ENCODE peak calls at places on chromosomes 7 and 10, in seven cellular contexts. M is neural progenitor cell, A is IMR-90, G is AG04449, R is uterus, D is heart left ventricle, B is upper lobe of right lung. S is an unnamed sample.

GRCh38 chr7:128164061-128164954 is 76.8 kb upstream of the LEP start:
- DNase-seq in M (no peak), A (peak), G (peak), R (no peak), D (no peak), B (no peak), S (peak)

GRCh38 chr7:112994666-112995065 is 92.0 kb downstream of the GPR85 start:
- DNase-seq in M (no peak), A (no peak), G (no peak), R (no peak), D (no peak), B (no peak), S (peak)

GRCh38 chr10:72315054-72315453 is 39.7 kb downstream of the DNAJB12 start:
- DNase-seq in M (peak), A (no peak), G (no peak), R (no peak), D (no peak), B (no peak), S (no peak)

GRCh38 chr7:120805636-120806388 is 52.1 kb downstream of the TSPAN12 start:
- DNase-seq in M (peak), A (peak), G (no peak), R (peak), D (peak), B (no peak), S (peak)

GRCh38 chr10:68826764-68827591 is at the start of gene STOX1:
- DNase-seq in M (peak), A (peak), G (no peak), R (peak), D (peak), B (peak), S (no peak)

GRCh38 chr10:132521466-132522102 is 16.0 kb upstream of the INPP5A start:
- DNase-seq in M (no peak), A (no peak), G (no peak), R (peak), D (peak), B (no peak), S (no peak)

GRCh38 chr7:20797174-20798080 is 10.7 kb upstream of the SP8 start:
- DNase-seq in M (peak), A (no peak), G (no peak), R (no peak), D (no peak), B (peak), S (no peak)

GRCh38 chr7:2165239-2165609 is 67.5 kb downstream of the MAD1L1 start:
- DNase-seq in M (no peak), A (no peak), G (no peak), R (no peak), D (peak), B (peak), S (no peak)

GRCh38 chr7:12210179-12211053 is 678 bp upstream of the TMEM106B start:
- DNase-seq in M (no peak), A (peak), G (no peak), R (no peak), D (no peak), B (peak), S (no peak)

GRCh38 chr7:41916450-41916927 is 213.6 kb upstream of the INHBA start:
- DNase-seq in M (no peak), A (peak), G (peak), R (peak), D (no peak), B (no peak), S (peak)

GRCh38 chr10:82221750-82222149 is 346.8 kb downstream of the NRG3 start:
- DNase-seq in M (peak), A (no peak), G (no peak), R (no peak), D (no peak), B (no peak), S (no peak)
- TF ChIP-seq CTCF in M (peak), A (no peak), G (no peak), R (no peak), D (no peak), B (peak), S (no peak)

GRCh38 chr10:115659616-115660015 is 566.5 kb downstream of the ATRNL1 start:
- DNase-seq in M (no peak), A (no peak), G (no peak), R (no peak), D (no peak), B (no peak), S (no peak)
- TF ChIP-seq CTCF in M (no peak), A (no peak), G (no peak), R (no peak), D (no peak), B (no peak), S (no peak)

GRCh38 chr10:120477723-120478270 is 20.8 kb downstream of the PLPP4 start:
- DNase-seq in M (no peak), A (no peak), G (no peak), R (no peak), D (no peak), B (no peak), S (no peak)

GRCh38 chr10:120477006-120477722 is 20.1 kb downstream of the PLPP4 start:
- DNase-seq in M (no peak), A (no peak), G (peak), R (no peak), D (no peak), B (no peak), S (peak)

GRCh38 chr10:120474956-120475355 is 17.9 kb downstream of the PLPP4 start:
- DNase-seq in M (no peak), A (no peak), G (no peak), R (no peak), D (no peak), B (no peak), S (no peak)

GRCh38 chr10:120478401-120478800 is 21.4 kb downstream of the PLPP4 start:
- DNase-seq in M (no peak), A (no peak), G (no peak), R (no peak), D (no peak), B (no peak), S (no peak)

DNA sequence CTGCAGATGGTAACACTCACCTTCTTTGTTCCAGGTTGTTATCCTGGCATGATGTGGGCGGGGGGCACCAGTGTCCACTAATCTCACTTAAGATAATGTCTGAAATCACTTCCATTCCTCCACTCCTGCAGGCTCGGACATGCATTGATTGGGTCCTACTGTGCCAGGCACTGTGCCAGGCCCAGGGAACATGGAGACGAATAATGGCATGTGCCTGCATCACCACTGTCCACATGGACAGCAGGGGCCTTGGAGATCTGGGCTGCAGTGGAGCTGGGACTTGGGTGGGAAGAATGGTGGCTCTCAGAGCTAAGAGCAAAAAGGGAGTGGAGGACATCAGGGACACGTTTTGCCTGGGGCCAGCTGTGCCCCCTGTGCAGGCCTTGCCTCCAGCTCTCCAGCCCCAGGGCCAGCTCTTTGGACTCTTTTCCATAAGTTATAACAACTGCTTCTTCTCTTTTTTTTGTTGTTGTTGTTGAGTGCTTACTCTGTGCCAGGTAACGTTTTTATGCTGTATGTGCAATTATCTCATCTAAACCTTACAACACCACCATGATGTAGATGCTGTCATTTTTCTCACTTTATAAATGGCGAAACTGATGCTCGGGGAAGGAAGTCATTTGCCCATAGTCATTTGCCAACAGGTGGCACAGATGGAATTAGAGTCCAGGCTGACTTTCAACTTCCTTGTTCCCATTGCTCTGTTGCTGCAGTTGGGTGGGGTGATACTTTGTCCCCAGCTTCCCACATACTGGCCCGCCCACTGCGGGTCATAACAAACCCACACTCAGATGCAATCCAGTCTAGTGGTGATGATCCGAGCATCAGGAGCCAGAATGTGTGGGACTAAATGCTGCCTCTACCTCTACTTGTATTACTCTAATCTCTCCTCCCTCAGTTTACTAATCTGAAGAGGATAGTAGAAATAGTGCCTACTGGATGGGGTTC is 19.1 kb downstream of the PLPP4 start:
- DNase-seq in M (no peak), A (no peak), G (no peak), R (no peak), D (no peak), B (peak), S (no peak)
- TF ChIP-seq CTCF in M (no peak), A (no peak), G (no peak), R (no peak), D (no peak), B (no peak), S (no peak)

GRCh38 chr7:106050002-106050742 is 61.9 kb downstream of the SYPL1 start:
- DNase-seq in M (peak), A (peak), G (no peak), R (peak), D (no peak), B (no peak), S (peak)
- TF ChIP-seq CTCF in M (peak), A (peak), G (peak), R (peak), D (no peak), B (no peak), S (peak)

GRCh38 chr7:107644704-107645083 is 15.9 kb upstream of the SLC26A4 start:
- DNase-seq in M (no peak), A (peak), G (no peak), R (no peak), D (no peak), B (no peak), S (no peak)

GRCh38 chr7:107638594-107638993 is 22.0 kb upstream of the SLC26A4 start:
- DNase-seq in M (no peak), A (no peak), G (no peak), R (no peak), D (no peak), B (no peak), S (no peak)

GRCh38 chr7:107643938-107644703 is 16.5 kb upstream of the SLC26A4 start:
- DNase-seq in M (no peak), A (peak), G (no peak), R (peak), D (no peak), B (no peak), S (no peak)

GRCh38 chr7:107643407-107643806 is 17.2 kb upstream of the SLC26A4 start:
- DNase-seq in M (no peak), A (peak), G (peak), R (no peak), D (no peak), B (no peak), S (peak)
- TF ChIP-seq CTCF in M (peak), A (peak), G (peak), R (no peak), D (no peak), B (no peak), S (peak)

S was measured in HFFc6.